ENCODE peak calls at places on chromosomes 16 and 17, in nine cellular contexts. B is testis, O is cardiac muscle cell, J is esophagus squamous epithelium, E is ovary, F is stomach, H is mesendoderm, N is tibial nerve, A is lower lobe of right lung. W is an unnamed sample. For H3K4me1, the result is how much of the 10 kb centered on the place peaks cover.

GRCh38 chr16:17026600-17027242 is 444.0 kb downstream of the XYLT1 start:
- DNase-seq in B (no peak), O (no peak), J (no peak), E (no peak), F (no peak), H (no peak), N (no peak), A (no peak), W (peak)

GRCh38 chr16:8674413-8675022 is at the start of gene ABAT:
- DNase-seq in B (peak), O (peak), J (peak), E (peak), F (peak), H (peak), N (peak), A (peak), W (peak)

GRCh38 chr17:11182430-11182829 is 58.6 kb upstream of the SHISA6 start:
- DNase-seq in B (no peak), O (no peak), J (no peak), E (no peak), F (no peak), H (peak), N (no peak), A (no peak), W (no peak)

GRCh38 chr17:66443601-66444000 is 141.2 kb downstream of the PRKCA start:
- DNase-seq in B (no peak), O (no peak), J (no peak), E (no peak), F (no peak), H (no peak), N (no peak), A (no peak), W (no peak)

GRCh38 chr17:77143306-77143705 is 2.5 kb downstream of the SEC14L1 start:
- DNase-seq in B (no peak), O (no peak), J (no peak), E (no peak), F (no peak), H (no peak), N (no peak), A (no peak), W (no peak)

GRCh38 chr17:29617481-29618271 is 5.0 kb downstream of the CORO6 start:
- DNase-seq in B (peak), O (peak), J (no peak), E (peak), F (peak), H (peak), N (no peak), A (peak), W (peak)

GRCh38 chr17:2083613-2084128 is 28.8 kb downstream of the HIC1 start:
- DNase-seq in B (no peak), O (peak), J (no peak), E (no peak), F (no peak), H (no peak), N (no peak), A (peak), W (no peak)

GRCh38 chr16:2471016-2471652 is at the start of gene NTN3:
- DNase-seq in B (no peak), O (peak), J (no peak), E (no peak), F (no peak), H (peak), N (no peak), A (no peak), W (no peak)

GRCh38 chr16:26993988-26994387 is 72.7 kb upstream of the C16orf82 start:
- DNase-seq in B (no peak), O (no peak), J (no peak), E (no peak), F (no peak), H (no peak), N (no peak), A (no peak), W (no peak)

GRCh38 chr16:81495321-81496234 is 51.0 kb downstream of the CMIP start:
- DNase-seq in B (no peak), O (no peak), J (no peak), E (no peak), F (peak), H (no peak), N (no peak), A (peak), W (no peak)

GRCh38 chr17:80771612-80772005 is 220.0 kb upstream of the CHMP6 start:
- DNase-seq in B (no peak), O (no peak), J (no peak), E (no peak), F (no peak), H (no peak), N (no peak), A (no peak), W (no peak)

GRCh38 chr17:42720996-42721583 is 23.8 kb downstream of the EZH1 start:
- DNase-seq in B (no peak), O (peak), J (no peak), E (no peak), F (no peak), H (peak), N (peak), A (no peak), W (peak)

GRCh38 chr17:8041249-8041928 is 2.5 kb downstream of the ALOX15B start:
- DNase-seq in B (peak), O (peak), J (no peak), E (no peak), F (peak), H (peak), N (peak), A (no peak), W (peak)

GRCh38 chr17:20228410-20228809 is 219.3 kb downstream of the SPECC1 start:
- DNase-seq in B (no peak), O (no peak), J (no peak), E (no peak), F (no peak), H (no peak), N (no peak), A (no peak), W (no peak)

GRCh38 chr16:66494916-66495315 is 55.0 kb downstream of the TK2 start:
- DNase-seq in B (no peak), O (no peak), J (no peak), E (no peak), F (peak), H (no peak), N (no peak), A (no peak), W (no peak)

GRCh38 chr16:64615647-64616280 is 506.1 kb downstream of the CDH11 start:
- DNase-seq in B (no peak), O (peak), J (no peak), E (no peak), F (no peak), H (peak), N (no peak), A (no peak), W (no peak)

GRCh38 chr17:30519707-30520106 is 42.5 kb downstream of the GOSR1 start:
- DNase-seq in B (no peak), O (no peak), J (no peak), E (no peak), F (no peak), H (peak), N (no peak), A (no peak), W (no peak)

GRCh38 chr16:1076801-1077576 is 4.4 kb downstream of the SSTR5 start:
- DNase-seq in B (no peak), O (no peak), J (no peak), E (no peak), F (no peak), H (no peak), N (no peak), A (no peak), W (no peak)

GRCh38 chr17:2050871-2051387 is 4.0 kb upstream of the HIC1 start:
- DNase-seq in B (no peak), O (peak), J (no peak), E (no peak), F (peak), H (no peak), N (no peak), A (no peak), W (no peak)

GRCh38 chr17:12395733-12396354 is 269.8 kb upstream of the MYOCD start:
- DNase-seq in B (peak), O (peak), J (no peak), E (no peak), F (peak), H (peak), N (no peak), A (no peak), W (no peak)

GRCh38 chr17:70483624-70484023 is 314.3 kb downstream of the KCNJ2 start:
- DNase-seq in B (no peak), O (no peak), J (no peak), E (no peak), F (no peak), H (peak), N (no peak), A (no peak), W (no peak)

GRCh38 chr17:28613916-28614315 is at the start of gene RSKR:
- DNase-seq in B (no peak), O (no peak), J (no peak), E (no peak), F (no peak), H (peak), N (no peak), A (no peak), W (no peak)

GRCh38 chr16:9042943-9043680 is 48.3 kb upstream of the HAPSTR1 start:
- DNase-seq in B (no peak), O (no peak), J (no peak), E (no peak), F (no peak), H (no peak), N (no peak), A (no peak), W (no peak)

GRCh38 chr17:17780941-17781590 is 55.7 kb downstream of the SREBF1 start:
- DNase-seq in B (peak), O (peak), J (no peak), E (peak), F (peak), H (peak), N (no peak), A (no peak), W (no peak)

GRCh38 chr17:17792551-17793377 is 44.0 kb downstream of the SREBF1 start:
- DNase-seq in B (peak), O (no peak), J (no peak), E (peak), F (peak), H (peak), N (no peak), A (no peak), W (peak)

GRCh38 chr16:85276741-85277140 is 164.5 kb upstream of the CIBAR2 start:
- DNase-seq in B (no peak), O (no peak), J (no peak), E (no peak), F (no peak), H (no peak), N (no peak), A (no peak), W (no peak)

GRCh38 chr17:38425744-38426143 is 2.5 kb upstream of the ARHGAP23 start:
- DNase-seq in B (no peak), O (no peak), J (no peak), E (no peak), F (no peak), H (peak), N (no peak), A (no peak), W (no peak)
- H3K4me1 ChIP-seq in B (half or more), O (under half), J (under half), E (under half), F (half or more), H (under half), N (half or more), A (half or more), W (under half)

GRCh38 chr16:11669380-11670146 is 1.3 kb downstream of the SNN start:
- DNase-seq in B (no peak), O (no peak), J (no peak), E (no peak), F (no peak), H (peak), N (peak), A (peak), W (no peak)

GRCh38 chr16:11667221-11667823 is 933 bp upstream of the SNN start:
- DNase-seq in B (no peak), O (no peak), J (no peak), E (no peak), F (no peak), H (no peak), N (no peak), A (no peak), W (no peak)

GRCh38 chr16:11666108-11667055 is 1.9 kb upstream of the SNN start:
- DNase-seq in B (no peak), O (no peak), J (no peak), E (no peak), F (no peak), H (no peak), N (no peak), A (no peak), W (no peak)

GRCh38 chr16:11668590-11669379 is 530 bp downstream of the SNN start:
- DNase-seq in B (no peak), O (no peak), J (no peak), E (peak), F (no peak), H (no peak), N (no peak), A (no peak), W (peak)

GRCh38 chr16:11667824-11668589 is at the start of gene SNN:
- DNase-seq in B (peak), O (peak), J (no peak), E (peak), F (peak), H (peak), N (peak), A (peak), W (peak)
- H3K4me1 ChIP-seq in B (under half), O (under half), J (under half), E (under half), F (under half), H (under half), N (under half), A (under half), W (half or more)

GRCh38 chr17:3804503-3804931 is 3.5 kb upstream of the ITGAE start:
- DNase-seq in B (no peak), O (no peak), J (no peak), E (no peak), F (no peak), H (no peak), N (no peak), A (no peak), W (no peak)
- H3K4me1 ChIP-seq in B (under half), O (under half), J (under half), E (under half), F (under half), H (under half), N (under half), A (under half), W (under half)

GRCh38 chr16:88909431-88910210 is 43.2 kb upstream of the PABPN1L start:
- DNase-seq in B (no peak), O (no peak), J (no peak), E (no peak), F (no peak), H (no peak), N (no peak), A (no peak), W (no peak)
- H3K4me1 ChIP-seq in B (under half), O (under half), J (under half), E (under half), F (under half), H (under half), N (under half), A (under half), W (under half)

DNA sequence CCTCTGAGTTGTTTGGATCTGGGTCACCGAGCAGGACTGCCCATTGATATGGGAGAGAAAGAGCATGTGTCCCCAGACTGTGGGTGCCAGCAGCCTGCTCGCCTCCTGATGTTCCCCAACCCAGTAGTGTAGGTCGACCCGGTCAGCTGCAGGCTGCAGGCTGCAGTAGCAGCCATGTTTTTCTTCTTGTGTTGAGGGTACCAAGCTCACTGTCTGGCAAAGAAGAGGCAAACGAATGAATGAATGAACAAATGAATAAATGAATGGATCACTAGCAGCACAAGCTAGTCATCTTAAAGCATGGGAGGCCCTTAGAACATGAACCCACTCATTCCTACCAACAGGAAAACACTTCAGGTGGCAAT is 293.2 kb downstream of the SOX9 start:
- DNase-seq in B (no peak), O (no peak), J (no peak), E (no peak), F (no peak), H (no peak), N (no peak), A (no peak), W (no peak)
- H3K4me1 ChIP-seq in B (under half), O (under half), J (under half), E (under half), F (under half), H (under half), N (under half), A (under half), W (under half)

DNA sequence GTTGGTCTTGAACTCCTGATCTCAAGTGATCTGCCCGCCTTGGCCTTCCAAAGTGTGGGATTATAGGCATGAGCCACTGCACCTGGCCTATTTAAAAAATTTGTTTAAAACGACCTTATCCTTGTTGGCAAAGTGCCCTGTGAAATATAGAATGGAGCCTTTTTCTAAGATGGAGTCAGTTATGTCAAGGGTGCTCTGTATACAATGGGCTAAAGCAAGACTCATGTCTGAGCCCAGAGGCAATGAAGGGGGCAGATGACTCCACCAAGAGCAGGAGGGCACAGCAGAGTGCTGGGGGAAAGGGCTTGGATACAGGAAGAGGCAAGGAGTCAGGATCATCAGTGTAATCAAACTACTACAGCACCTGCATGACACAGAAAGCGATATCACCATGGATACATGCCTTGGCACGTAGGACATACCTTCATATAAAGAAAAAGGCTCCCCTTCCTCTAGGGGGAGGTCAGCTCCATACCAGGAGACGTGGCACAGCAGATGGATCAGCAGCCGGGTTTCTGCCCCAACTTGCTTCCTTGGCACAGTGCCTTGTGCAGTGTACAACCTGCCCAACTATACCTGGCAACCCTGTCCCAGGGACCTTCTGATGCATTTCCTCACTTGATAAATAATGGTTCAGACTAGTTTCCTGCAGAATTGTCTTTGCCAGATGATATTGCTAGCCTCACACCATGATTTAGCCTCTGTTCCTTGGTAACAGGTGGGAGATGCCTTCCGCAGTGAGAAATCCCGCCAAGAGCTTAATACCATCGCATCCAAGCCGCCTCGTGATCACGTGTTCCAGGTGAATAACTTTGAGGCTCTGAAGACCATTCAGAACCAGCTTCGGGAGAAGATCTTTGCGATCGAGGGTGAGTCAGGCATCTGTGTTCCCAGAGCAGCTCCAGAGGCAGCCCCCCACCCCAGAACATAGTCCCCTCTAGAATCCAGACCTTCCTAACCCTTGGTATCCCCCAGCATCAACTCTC is 15.3 kb downstream of the ITGAM start:
- DNase-seq in B (no peak), O (no peak), J (no peak), E (no peak), F (no peak), H (no peak), N (no peak), A (no peak), W (no peak)
- H3K4me1 ChIP-seq in B (under half), O (under half), J (under half), E (under half), F (under half), H (under half), N (under half), A (under half), W (under half)

DNA sequence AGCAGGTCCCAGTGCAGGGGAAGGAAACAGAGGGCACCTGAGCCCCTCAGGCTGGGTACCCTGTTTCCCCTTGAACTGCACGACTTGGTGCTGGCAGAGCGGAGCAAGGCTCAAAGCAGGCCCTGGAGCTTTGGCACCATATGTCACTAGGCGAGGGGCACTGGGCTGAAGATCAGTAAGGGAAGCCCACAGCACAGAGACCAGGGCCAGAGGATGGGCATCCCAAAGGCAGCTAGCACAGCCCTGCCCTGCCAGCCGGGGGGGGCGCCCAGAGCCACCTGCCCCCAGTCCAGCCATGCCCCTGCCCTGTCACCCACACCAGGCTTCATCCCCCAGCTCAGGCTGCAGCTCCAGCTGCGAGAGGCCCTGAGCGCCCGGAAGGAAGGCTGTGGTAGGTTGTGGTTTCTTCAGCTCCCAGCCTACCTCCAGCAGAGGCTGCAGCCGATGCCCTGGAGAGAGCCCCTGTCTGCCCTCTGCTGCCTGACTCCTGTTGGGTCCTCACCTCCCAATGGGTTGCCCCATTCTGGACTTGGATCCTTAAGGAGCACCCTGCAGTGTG is 10.9 kb downstream of the NHERF1 start:
- DNase-seq in B (no peak), O (no peak), J (no peak), E (no peak), F (no peak), H (no peak), N (no peak), A (no peak), W (peak)
- H3K4me1 ChIP-seq in B (half or more), O (half or more), J (half or more), E (under half), F (half or more), H (under half), N (half or more), A (half or more), W (half or more)

GRCh38 chr17:78892936-78893379 is 10.0 kb downstream of the CEP295NL start:
- DNase-seq in B (no peak), O (no peak), J (no peak), E (no peak), F (no peak), H (no peak), N (no peak), A (no peak), W (no peak)
- H3K4me1 ChIP-seq in B (half or more), O (under half), J (under half), E (under half), F (half or more), H (under half), N (half or more), A (half or more), W (under half)

GRCh38 chr16:58640949-58641348 is 11.3 kb upstream of the CNOT1 start:
- DNase-seq in B (no peak), O (no peak), J (no peak), E (no peak), F (no peak), H (no peak), N (no peak), A (no peak), W (no peak)

GRCh38 chr16:58639836-58640235 is 10.2 kb upstream of the CNOT1 start:
- DNase-seq in B (no peak), O (no peak), J (no peak), E (no peak), F (no peak), H (peak), N (no peak), A (no peak), W (no peak)

GRCh38 chr16:58638148-58639036 is 8.8 kb upstream of the CNOT1 start:
- DNase-seq in B (peak), O (no peak), J (no peak), E (no peak), F (peak), H (peak), N (peak), A (no peak), W (no peak)

GRCh38 chr16:58636474-58636873 is 6.8 kb upstream of the CNOT1 start:
- DNase-seq in B (no peak), O (no peak), J (no peak), E (no peak), F (no peak), H (no peak), N (no peak), A (no peak), W (no peak)

DNA sequence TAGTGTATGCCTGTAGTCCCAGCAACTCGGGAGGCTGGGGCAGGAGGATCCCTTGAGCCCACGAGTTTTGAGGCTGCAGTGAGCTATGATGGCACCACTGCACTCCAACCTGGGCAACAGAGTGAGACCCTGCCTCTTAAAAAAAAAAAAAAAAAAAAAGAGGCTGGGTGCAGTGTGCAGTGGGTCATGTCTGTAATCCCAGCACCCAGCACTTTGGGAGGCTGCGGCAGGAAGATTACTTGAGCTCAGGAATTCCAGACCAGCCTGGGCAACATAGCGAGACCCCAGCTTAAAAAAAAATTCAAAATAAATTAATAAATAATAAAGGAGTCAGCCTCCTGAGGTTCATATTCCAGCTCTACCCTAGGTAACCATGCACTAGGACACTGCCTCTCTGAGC is 9.6 kb upstream of the CNOT1 start:
- DNase-seq in B (no peak), O (no peak), J (no peak), E (no peak), F (no peak), H (no peak), N (no peak), A (no peak), W (no peak)
- H3K4me1 ChIP-seq in B (under half), O (under half), J (under half), E (under half), F (under half), H (under half), N (under half), A (under half), W (under half)